ENCODE peak calls at places on chromosomes 6 and 20, in six cellular contexts. B, K, L, H, W and G are unnamed samples. For H3K4me1, the result is how much of the 10 kb centered on the place peaks cover.

GRCh38 chr6:15132854-15133670 is 112.8 kb upstream of the JARID2 start:
- DNase-seq in B (peak), K (peak), L (peak), H (peak), W (no peak), G (no peak)

GRCh38 chr6:16468991-16469615 is 230.7 kb downstream of the GMPR start:
- DNase-seq in B (no peak), K (no peak), L (no peak), H (no peak), W (no peak), G (no peak)

GRCh38 chr20:62760536-62761057 is 35.7 kb upstream of the MRGBP start:
- DNase-seq in B (no peak), K (no peak), L (no peak), H (no peak), W (peak), G (peak)

GRCh38 chr20:62739581-62740285 is 31.1 kb downstream of the NTSR1 start:
- DNase-seq in B (no peak), K (no peak), L (no peak), H (no peak), W (peak), G (peak)

GRCh38 chr6:43910149-43910637 is 140.2 kb downstream of the VEGFA start:
- DNase-seq in B (no peak), K (no peak), L (no peak), H (no peak), W (no peak), G (no peak)

GRCh38 chr20:63458170-63459069 is 14.0 kb downstream of the KCNQ2 start:
- DNase-seq in B (no peak), K (no peak), L (no peak), H (no peak), W (no peak), G (no peak)

GRCh38 chr6:74091133-74091793 is 395.3 kb downstream of the CD109 start:
- DNase-seq in B (peak), K (peak), L (peak), H (peak), W (no peak), G (no peak)

GRCh38 chr6:27096834-27097511 is 150.5 kb upstream of the PRSS16 start:
- DNase-seq in B (peak), K (peak), L (peak), H (peak), W (peak), G (peak)

GRCh38 chr6:157764346-157765068 is 58.5 kb upstream of the SNX9 start:
- DNase-seq in B (peak), K (peak), L (peak), H (peak), W (peak), G (peak)

GRCh38 chr6:168699631-168700315 is 258.8 kb downstream of the SMOC2 start:
- DNase-seq in B (peak), K (no peak), L (no peak), H (no peak), W (no peak), G (peak)

GRCh38 chr20:6519556-6519955 is 247.9 kb upstream of the BMP2 start:
- DNase-seq in B (no peak), K (peak), L (no peak), H (peak), W (no peak), G (no peak)

GRCh38 chr6:165183496-165184140 is 125.8 kb downstream of the C6orf118 start:
- DNase-seq in B (no peak), K (no peak), L (no peak), H (no peak), W (no peak), G (no peak)

GRCh38 chr6:43985329-43985728 is 141.9 kb downstream of the MRPL14 start:
- DNase-seq in B (no peak), K (no peak), L (no peak), H (no peak), W (peak), G (no peak)

GRCh38 chr6:87196275-87196842 is 41.0 kb downstream of the ZNF292 start:
- DNase-seq in B (no peak), K (no peak), L (peak), H (no peak), W (no peak), G (no peak)

GRCh38 chr6:53986721-53987526 is 124.3 kb upstream of the MLIP start:
- DNase-seq in B (peak), K (peak), L (no peak), H (peak), W (no peak), G (no peak)

GRCh38 chr6:28393912-28394662 is 5.5 kb downstream of the ZSCAN12 start:
- DNase-seq in B (peak), K (peak), L (no peak), H (no peak), W (no peak), G (no peak)

GRCh38 chr20:19986419-19986818 is 30.7 kb upstream of the NAA20 start:
- DNase-seq in B (no peak), K (peak), L (peak), H (peak), W (no peak), G (no peak)

GRCh38 chr6:140623498-140623897 is 1249.0 kb upstream of the CITED2 start:
- DNase-seq in B (no peak), K (peak), L (peak), H (peak), W (no peak), G (no peak)

GRCh38 chr6:16216501-16217155 is 21.8 kb upstream of the GMPR start:
- DNase-seq in B (no peak), K (peak), L (no peak), H (no peak), W (no peak), G (peak)

GRCh38 chr6:120951258-120951657 is 383.0 kb downstream of the TBC1D32 start:
- DNase-seq in B (no peak), K (no peak), L (no peak), H (no peak), W (no peak), G (no peak)

GRCh38 chr6:44022296-44022661 is 105.0 kb downstream of the MRPL14 start:
- DNase-seq in B (no peak), K (no peak), L (no peak), H (no peak), W (no peak), G (peak)

GRCh38 chr20:4047614-4048013 is 32.3 kb upstream of the RNF24 start:
- DNase-seq in B (no peak), K (no peak), L (no peak), H (no peak), W (no peak), G (no peak)

GRCh38 chr6:19180348-19181073 is 656.7 kb upstream of the ID4 start:
- DNase-seq in B (peak), K (peak), L (no peak), H (no peak), W (no peak), G (peak)

DNA sequence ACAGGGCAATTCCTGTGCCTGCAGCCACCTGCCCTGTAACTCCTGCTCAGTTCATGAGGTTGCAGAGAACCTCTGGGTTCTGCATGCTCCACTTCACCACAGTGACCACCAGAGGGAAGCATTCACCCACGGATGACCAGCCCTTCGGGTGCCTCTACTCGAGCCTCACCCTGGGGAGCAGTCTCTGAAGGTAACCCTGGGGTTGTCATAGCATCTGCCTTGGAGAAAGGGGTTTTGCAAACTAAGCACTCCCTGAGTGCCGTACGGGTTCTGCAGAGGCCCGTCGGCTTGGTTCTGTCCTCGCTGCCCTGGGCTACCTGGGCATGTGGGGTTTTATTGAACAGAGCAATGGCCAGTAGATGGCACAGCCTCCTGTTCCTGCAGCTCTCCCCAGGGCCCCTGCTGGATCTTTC is 10.2 kb upstream of the CST5 start:
- DNase-seq in B (peak), K (peak), L (peak), H (peak), W (no peak), G (no peak)
- TF ChIP-seq CTCF in B (peak), K (peak), L (peak), H (peak), W (peak), G (peak)

DNA sequence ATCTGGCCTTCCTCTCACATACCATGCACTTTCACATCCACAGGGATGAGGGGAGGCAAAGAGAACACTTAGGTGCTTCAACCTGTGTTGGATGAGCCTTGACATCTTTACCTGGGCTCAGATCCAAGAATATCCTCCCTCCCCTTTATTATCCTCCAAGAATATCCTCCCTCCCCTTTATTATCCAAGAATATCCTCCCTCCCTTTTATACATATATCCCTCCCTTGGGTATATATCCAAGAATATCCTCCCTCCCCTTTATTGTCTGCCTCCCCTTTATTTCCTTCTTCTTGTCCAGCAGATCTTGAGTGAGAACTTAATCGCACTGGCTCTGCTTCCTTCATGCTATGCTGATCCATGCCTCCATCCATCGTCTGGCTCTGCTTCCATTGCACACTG is 30.3 kb downstream of the LAMA4 start:
- DNase-seq in B (no peak), K (no peak), L (no peak), H (no peak), W (no peak), G (no peak)
- H3K4me1 ChIP-seq in B (under half), K (under half), L (under half), H (under half), W (under half), G (under half)

GRCh38 chr6:69763763-69764162 is 33.0 kb downstream of the LMBRD1 start:
- DNase-seq in B (no peak), K (peak), L (no peak), H (no peak), W (no peak), G (no peak)

GRCh38 chr6:69771158-69771906 is 25.5 kb downstream of the LMBRD1 start:
- DNase-seq in B (no peak), K (peak), L (no peak), H (no peak), W (no peak), G (no peak)

GRCh38 chr6:69768664-69769063 is 28.1 kb downstream of the LMBRD1 start:
- DNase-seq in B (no peak), K (peak), L (no peak), H (no peak), W (no peak), G (no peak)
- TF ChIP-seq CTCF in B (peak), K (peak), L (no peak), H (peak), W (no peak), G (no peak)

GRCh38 chr20:5192570-5193431 is 66.0 kb downstream of the CDS2 start:
- DNase-seq in B (no peak), K (no peak), L (no peak), H (no peak), W (no peak), G (no peak)
- H3K4me1 ChIP-seq in B (under half), K (under half), L (under half), H (under half), W (under half), G (under half)

DNA sequence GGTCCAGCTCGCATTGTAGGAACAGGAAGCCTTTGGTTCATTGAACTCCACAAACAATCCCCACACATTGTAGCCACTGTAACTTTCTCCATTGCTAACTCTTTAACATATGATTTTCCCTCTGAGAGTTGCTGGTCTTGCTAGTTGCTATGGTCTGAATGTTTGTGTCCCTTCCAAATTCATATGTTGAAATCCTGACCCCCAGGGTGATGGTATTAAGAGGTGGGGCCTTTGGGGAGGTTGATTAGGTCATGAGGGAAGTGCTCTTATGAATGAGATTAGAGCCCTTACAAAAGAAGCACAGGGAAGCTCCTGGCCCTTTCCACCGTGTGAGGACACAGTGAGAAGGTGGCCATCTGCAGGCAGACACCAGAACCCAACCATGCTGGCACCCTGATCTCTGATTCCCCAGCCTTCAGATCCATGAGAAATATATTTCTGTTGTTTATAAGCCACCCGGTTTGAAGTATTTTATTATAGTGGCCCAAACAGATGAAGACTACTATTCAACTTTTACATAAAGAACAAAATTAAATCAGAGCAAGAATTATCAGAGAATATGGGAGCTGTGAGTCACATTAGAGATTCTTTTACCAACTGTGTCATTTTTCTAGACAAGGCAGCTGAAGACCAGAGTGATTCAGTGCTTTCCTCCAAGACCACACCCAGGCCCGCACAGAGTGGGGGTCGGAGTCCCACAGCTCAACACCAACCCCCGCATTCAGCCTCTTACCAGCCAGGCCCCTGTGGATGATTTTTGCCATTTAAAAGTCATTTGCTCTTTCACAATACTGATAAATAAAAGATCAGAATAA is 143.0 kb downstream of the SAMD5 start:
- DNase-seq in B (no peak), K (peak), L (peak), H (peak), W (no peak), G (no peak)
- TF ChIP-seq CTCF in B (no peak), K (peak), L (no peak), H (peak), W (no peak), G (peak)

GRCh38 chr6:118708736-118709135 is 57.3 kb upstream of the CEP85L start:
- DNase-seq in B (no peak), K (peak), L (peak), H (no peak), W (no peak), G (no peak)

GRCh38 chr6:118709859-118710350 is 58.5 kb upstream of the CEP85L start:
- DNase-seq in B (no peak), K (peak), L (peak), H (peak), W (no peak), G (no peak)

GRCh38 chr6:118705799-118706481 is 54.5 kb upstream of the CEP85L start:
- DNase-seq in B (no peak), K (peak), L (no peak), H (no peak), W (no peak), G (no peak)

GRCh38 chr6:118706702-118707101 is 55.3 kb upstream of the CEP85L start:
- DNase-seq in B (no peak), K (peak), L (no peak), H (no peak), W (no peak), G (no peak)

GRCh38 chr6:118708055-118708454 is 56.7 kb upstream of the CEP85L start:
- DNase-seq in B (no peak), K (peak), L (peak), H (no peak), W (no peak), G (no peak)
- H3K4me1 ChIP-seq in B (under half), K (under half), L (under half), H (under half), W (under half), G (under half)